ENCODE peak calls at places on chromosomes 7 and 10, in four cellular contexts. One of them, this sample, is unnamed.

GRCh38 chr7:50869108-50869716 is 86.5 kb upstream of the GRB10 start:
- DNase-seq in epithelial cell of prostate: peak
- DNase-seq in activated CD8-positive, alpha-beta memory T cell treated with anti-CD3 and anti-CD28 coated beads, Interleukin-2, amount 50 U/mL, for 4 hours: no peak
- DNase-seq in stimulated activated naive CD4-positive, alpha-beta T cell: no peak
- DNase-seq in this sample: peak

GRCh38 chr7:84196007-84196551 is 1.5 kb upstream of the SEMA3A start:
- DNase-seq in epithelial cell of prostate: no peak
- DNase-seq in activated CD8-positive, alpha-beta memory T cell treated with anti-CD3 and anti-CD28 coated beads, Interleukin-2, amount 50 U/mL, for 4 hours: no peak
- DNase-seq in stimulated activated naive CD4-positive, alpha-beta T cell: no peak
- DNase-seq in this sample: no peak

GRCh38 chr10:29646238-29646902 is 11.6 kb upstream of the SVIL start:
- DNase-seq in epithelial cell of prostate: no peak
- DNase-seq in activated CD8-positive, alpha-beta memory T cell treated with anti-CD3 and anti-CD28 coated beads, Interleukin-2, amount 50 U/mL, for 4 hours: peak
- DNase-seq in stimulated activated naive CD4-positive, alpha-beta T cell: no peak
- DNase-seq in this sample: peak

GRCh38 chr10:74991435-74991834 is 120.0 kb upstream of the SAMD8 start:
- DNase-seq in epithelial cell of prostate: peak
- DNase-seq in activated CD8-positive, alpha-beta memory T cell treated with anti-CD3 and anti-CD28 coated beads, Interleukin-2, amount 50 U/mL, for 4 hours: no peak
- DNase-seq in stimulated activated naive CD4-positive, alpha-beta T cell: no peak
- DNase-seq in this sample: peak

GRCh38 chr7:102828291-102828690 is 79.5 kb downstream of the FAM185A start:
- DNase-seq in epithelial cell of prostate: no peak
- DNase-seq in activated CD8-positive, alpha-beta memory T cell treated with anti-CD3 and anti-CD28 coated beads, Interleukin-2, amount 50 U/mL, for 4 hours: no peak
- DNase-seq in stimulated activated naive CD4-positive, alpha-beta T cell: no peak
- DNase-seq in this sample: no peak

GRCh38 chr7:112414855-112415490 is 35.3 kb upstream of the IFRD1 start:
- DNase-seq in epithelial cell of prostate: no peak
- DNase-seq in activated CD8-positive, alpha-beta memory T cell treated with anti-CD3 and anti-CD28 coated beads, Interleukin-2, amount 50 U/mL, for 4 hours: no peak
- DNase-seq in stimulated activated naive CD4-positive, alpha-beta T cell: no peak
- DNase-seq in this sample: peak

GRCh38 chr10:86209726-86210125 is 156.9 kb downstream of the GRID1 start:
- DNase-seq in epithelial cell of prostate: no peak
- DNase-seq in activated CD8-positive, alpha-beta memory T cell treated with anti-CD3 and anti-CD28 coated beads, Interleukin-2, amount 50 U/mL, for 4 hours: no peak
- DNase-seq in stimulated activated naive CD4-positive, alpha-beta T cell: no peak
- DNase-seq in this sample: no peak

GRCh38 chr7:101243786-101244384 is 996 bp downstream of the FIS1 start:
- DNase-seq in epithelial cell of prostate: no peak
- DNase-seq in activated CD8-positive, alpha-beta memory T cell treated with anti-CD3 and anti-CD28 coated beads, Interleukin-2, amount 50 U/mL, for 4 hours: no peak
- DNase-seq in stimulated activated naive CD4-positive, alpha-beta T cell: peak
- DNase-seq in this sample: peak

GRCh38 chr10:84076540-84077195 is 62.6 kb upstream of the GHITM start:
- DNase-seq in epithelial cell of prostate: no peak
- DNase-seq in activated CD8-positive, alpha-beta memory T cell treated with anti-CD3 and anti-CD28 coated beads, Interleukin-2, amount 50 U/mL, for 4 hours: no peak
- DNase-seq in stimulated activated naive CD4-positive, alpha-beta T cell: no peak
- DNase-seq in this sample: no peak

GRCh38 chr7:137081694-137082093 is 213.2 kb downstream of the CHRM2 start:
- DNase-seq in epithelial cell of prostate: no peak
- DNase-seq in activated CD8-positive, alpha-beta memory T cell treated with anti-CD3 and anti-CD28 coated beads, Interleukin-2, amount 50 U/mL, for 4 hours: no peak
- DNase-seq in stimulated activated naive CD4-positive, alpha-beta T cell: no peak
- DNase-seq in this sample: no peak

GRCh38 chr7:76325092-76325491 is 22.6 kb downstream of the HSPB1 start:
- DNase-seq in epithelial cell of prostate: no peak
- DNase-seq in activated CD8-positive, alpha-beta memory T cell treated with anti-CD3 and anti-CD28 coated beads, Interleukin-2, amount 50 U/mL, for 4 hours: no peak
- DNase-seq in stimulated activated naive CD4-positive, alpha-beta T cell: no peak
- DNase-seq in this sample: no peak

GRCh38 chr7:152709307-152710133 is 33.6 kb upstream of the XRCC2 start:
- DNase-seq in epithelial cell of prostate: peak
- DNase-seq in activated CD8-positive, alpha-beta memory T cell treated with anti-CD3 and anti-CD28 coated beads, Interleukin-2, amount 50 U/mL, for 4 hours: no peak
- DNase-seq in stimulated activated naive CD4-positive, alpha-beta T cell: no peak
- DNase-seq in this sample: no peak

GRCh38 chr7:117333168-117333567 is 10.3 kb upstream of the WNT2 start:
- DNase-seq in epithelial cell of prostate: no peak
- DNase-seq in activated CD8-positive, alpha-beta memory T cell treated with anti-CD3 and anti-CD28 coated beads, Interleukin-2, amount 50 U/mL, for 4 hours: no peak
- DNase-seq in stimulated activated naive CD4-positive, alpha-beta T cell: no peak
- DNase-seq in this sample: no peak

GRCh38 chr7:7972927-7973594 is 4.5 kb downstream of the GLCCI1 start:
- DNase-seq in epithelial cell of prostate: no peak
- DNase-seq in activated CD8-positive, alpha-beta memory T cell treated with anti-CD3 and anti-CD28 coated beads, Interleukin-2, amount 50 U/mL, for 4 hours: no peak
- DNase-seq in stimulated activated naive CD4-positive, alpha-beta T cell: no peak
- DNase-seq in this sample: no peak

GRCh38 chr10:18505719-18506118 is 145.7 kb downstream of the NSUN6 start:
- DNase-seq in epithelial cell of prostate: no peak
- DNase-seq in activated CD8-positive, alpha-beta memory T cell treated with anti-CD3 and anti-CD28 coated beads, Interleukin-2, amount 50 U/mL, for 4 hours: no peak
- DNase-seq in stimulated activated naive CD4-positive, alpha-beta T cell: no peak
- DNase-seq in this sample: no peak

GRCh38 chr10:770975-771374 is 81.5 kb upstream of the DIP2C start:
- DNase-seq in epithelial cell of prostate: no peak
- DNase-seq in activated CD8-positive, alpha-beta memory T cell treated with anti-CD3 and anti-CD28 coated beads, Interleukin-2, amount 50 U/mL, for 4 hours: no peak
- DNase-seq in stimulated activated naive CD4-positive, alpha-beta T cell: no peak
- DNase-seq in this sample: no peak

GRCh38 chr10:72086466-72087391 is 1.6 kb downstream of the SPOCK2 start:
- DNase-seq in epithelial cell of prostate: no peak
- DNase-seq in activated CD8-positive, alpha-beta memory T cell treated with anti-CD3 and anti-CD28 coated beads, Interleukin-2, amount 50 U/mL, for 4 hours: peak
- DNase-seq in stimulated activated naive CD4-positive, alpha-beta T cell: peak
- DNase-seq in this sample: no peak

This sample was measured in foreskin keratinocyte.